ENCODE peak calls at places on chromosomes 12 and 14, in eight cellular contexts. One of them, this sample, is unnamed.

GRCh38 chr12:132078190-132078589 is 65.9 kb downstream of the DDX51 start:
- DNase-seq in CD4-positive, alpha-beta T cell: no peak
- DNase-seq in CD8-positive, alpha-beta memory T cell: no peak
- DNase-seq in sigmoid colon: no peak
- DNase-seq in epithelial cell of prostate: no peak
- DNase-seq in RWPE1: peak; percentile 38
- DNase-seq in pancreas: no peak
- DNase-seq in cardiac muscle cell: peak; percentile 93
- DNase-seq in this sample: no peak

GRCh38 chr14:54947230-54947629 is 44.6 kb upstream of the GCH1 start:
- DNase-seq in CD4-positive, alpha-beta T cell: no peak
- DNase-seq in CD8-positive, alpha-beta memory T cell: no peak
- DNase-seq in sigmoid colon: no peak
- DNase-seq in epithelial cell of prostate: no peak
- DNase-seq in RWPE1: no peak
- DNase-seq in pancreas: no peak
- DNase-seq in cardiac muscle cell: no peak
- DNase-seq in this sample: no peak

GRCh38 chr14:105181542-105182295 is 607 bp upstream of the NUDT14 start:
- DNase-seq in CD4-positive, alpha-beta T cell: no peak
- DNase-seq in CD8-positive, alpha-beta memory T cell: no peak
- DNase-seq in sigmoid colon: no peak
- DNase-seq in epithelial cell of prostate: no peak
- DNase-seq in RWPE1: no peak
- DNase-seq in pancreas: no peak
- DNase-seq in cardiac muscle cell: no peak
- DNase-seq in this sample: no peak

GRCh38 chr12:60997979-60998378 is 1262.2 kb upstream of the USP15 start:
- DNase-seq in CD4-positive, alpha-beta T cell: no peak
- DNase-seq in CD8-positive, alpha-beta memory T cell: no peak
- DNase-seq in sigmoid colon: no peak
- DNase-seq in epithelial cell of prostate: no peak
- DNase-seq in RWPE1: no peak
- DNase-seq in pancreas: no peak
- DNase-seq in cardiac muscle cell: no peak
- DNase-seq in this sample: no peak

GRCh38 chr12:6361834-6362233 is 13.5 kb downstream of the SCNN1A start:
- DNase-seq in CD4-positive, alpha-beta T cell: no peak
- DNase-seq in CD8-positive, alpha-beta memory T cell: no peak
- DNase-seq in sigmoid colon: no peak
- DNase-seq in epithelial cell of prostate: no peak
- DNase-seq in RWPE1: no peak
- DNase-seq in pancreas: no peak
- DNase-seq in cardiac muscle cell: no peak
- DNase-seq in this sample: peak; percentile 88

GRCh38 chr12:107091989-107092641 is 1.2 kb downstream of the CRY1 start:
- DNase-seq in CD4-positive, alpha-beta T cell: no peak
- DNase-seq in CD8-positive, alpha-beta memory T cell: peak; percentile 52
- DNase-seq in sigmoid colon: no peak
- DNase-seq in epithelial cell of prostate: peak; percentile 76
- DNase-seq in RWPE1: peak; percentile 74
- DNase-seq in pancreas: no peak
- DNase-seq in cardiac muscle cell: peak; percentile 96
- DNase-seq in this sample: no peak

GRCh38 chr12:93245543-93245942 is 132.2 kb upstream of the NUDT4 start:
- DNase-seq in CD4-positive, alpha-beta T cell: no peak
- DNase-seq in CD8-positive, alpha-beta memory T cell: peak; percentile 68
- DNase-seq in sigmoid colon: no peak
- DNase-seq in epithelial cell of prostate: no peak
- DNase-seq in RWPE1: no peak
- DNase-seq in pancreas: no peak
- DNase-seq in cardiac muscle cell: no peak
- DNase-seq in this sample: no peak

GRCh38 chr14:60878536-60878935 is 102.3 kb downstream of the TRMT5 start:
- DNase-seq in CD4-positive, alpha-beta T cell: no peak
- DNase-seq in CD8-positive, alpha-beta memory T cell: no peak
- DNase-seq in sigmoid colon: no peak
- DNase-seq in epithelial cell of prostate: no peak
- DNase-seq in RWPE1: no peak
- DNase-seq in pancreas: no peak
- DNase-seq in cardiac muscle cell: peak; percentile 11
- DNase-seq in this sample: no peak

GRCh38 chr12:50589650-50590435 is 85.1 kb downstream of the DIP2B start:
- DNase-seq in CD4-positive, alpha-beta T cell: no peak
- DNase-seq in CD8-positive, alpha-beta memory T cell: peak; percentile 12
- DNase-seq in sigmoid colon: no peak
- DNase-seq in epithelial cell of prostate: peak; percentile 60
- DNase-seq in RWPE1: no peak
- DNase-seq in pancreas: no peak
- DNase-seq in cardiac muscle cell: peak; percentile 93
- DNase-seq in this sample: no peak

GRCh38 chr12:39772708-39773665 is 153.4 kb upstream of the ABCD2 start:
- DNase-seq in CD4-positive, alpha-beta T cell: no peak
- DNase-seq in CD8-positive, alpha-beta memory T cell: no peak
- DNase-seq in sigmoid colon: no peak
- DNase-seq in epithelial cell of prostate: no peak
- DNase-seq in RWPE1: no peak
- DNase-seq in pancreas: no peak
- DNase-seq in cardiac muscle cell: peak; percentile 18
- DNase-seq in this sample: no peak

GRCh38 chr14:85190251-85190650 is 339.7 kb upstream of the FLRT2 start:
- DNase-seq in CD4-positive, alpha-beta T cell: no peak
- DNase-seq in CD8-positive, alpha-beta memory T cell: no peak
- DNase-seq in sigmoid colon: no peak
- DNase-seq in epithelial cell of prostate: no peak
- DNase-seq in RWPE1: no peak
- DNase-seq in pancreas: no peak
- DNase-seq in cardiac muscle cell: no peak
- DNase-seq in this sample: no peak

GRCh38 chr12:88793091-88793490 is 212.8 kb upstream of the KITLG start:
- DNase-seq in CD4-positive, alpha-beta T cell: no peak
- DNase-seq in CD8-positive, alpha-beta memory T cell: no peak
- DNase-seq in sigmoid colon: no peak
- DNase-seq in epithelial cell of prostate: no peak
- DNase-seq in RWPE1: no peak
- DNase-seq in pancreas: no peak
- DNase-seq in cardiac muscle cell: no peak
- DNase-seq in this sample: no peak

GRCh38 chr14:23186913-23187654 is 3.6 kb upstream of the SLC7A8 start:
- DNase-seq in CD4-positive, alpha-beta T cell: peak; percentile 6
- DNase-seq in CD8-positive, alpha-beta memory T cell: peak; percentile 41
- DNase-seq in sigmoid colon: no peak
- DNase-seq in epithelial cell of prostate: no peak
- DNase-seq in RWPE1: peak; percentile 65
- DNase-seq in pancreas: no peak
- DNase-seq in cardiac muscle cell: peak; percentile 86
- DNase-seq in this sample: no peak

GRCh38 chr12:29611906-29612305 is 114.4 kb upstream of the OVCH1 start:
- DNase-seq in CD4-positive, alpha-beta T cell: no peak
- DNase-seq in CD8-positive, alpha-beta memory T cell: no peak
- DNase-seq in sigmoid colon: no peak
- DNase-seq in epithelial cell of prostate: no peak
- DNase-seq in RWPE1: no peak
- DNase-seq in pancreas: no peak
- DNase-seq in cardiac muscle cell: peak; percentile 86
- DNase-seq in this sample: no peak

GRCh38 chr12:12198124-12198523 is 68.7 kb downstream of the LRP6 start:
- DNase-seq in CD4-positive, alpha-beta T cell: no peak
- DNase-seq in CD8-positive, alpha-beta memory T cell: no peak
- DNase-seq in sigmoid colon: no peak
- DNase-seq in epithelial cell of prostate: no peak
- DNase-seq in RWPE1: no peak
- DNase-seq in pancreas: no peak
- DNase-seq in cardiac muscle cell: no peak
- DNase-seq in this sample: no peak

GRCh38 chr12:109729837-109730200 is 16.2 kb downstream of the FAM222A start:
- DNase-seq in CD4-positive, alpha-beta T cell: no peak
- DNase-seq in CD8-positive, alpha-beta memory T cell: no peak
- DNase-seq in sigmoid colon: peak; percentile 52
- DNase-seq in epithelial cell of prostate: no peak
- DNase-seq in RWPE1: no peak
- DNase-seq in pancreas: peak; percentile 42
- DNase-seq in cardiac muscle cell: no peak
- DNase-seq in this sample: no peak

GRCh38 chr12:109727039-109727723 is 13.6 kb downstream of the FAM222A start:
- DNase-seq in CD4-positive, alpha-beta T cell: no peak
- DNase-seq in CD8-positive, alpha-beta memory T cell: no peak
- DNase-seq in sigmoid colon: peak; percentile 73
- DNase-seq in epithelial cell of prostate: no peak
- DNase-seq in RWPE1: no peak
- DNase-seq in pancreas: peak; percentile 84
- DNase-seq in cardiac muscle cell: no peak
- DNase-seq in this sample: no peak

GRCh38 chr12:109726511-109727038 is 12.9 kb downstream of the FAM222A start:
- DNase-seq in CD4-positive, alpha-beta T cell: no peak
- DNase-seq in CD8-positive, alpha-beta memory T cell: no peak
- DNase-seq in sigmoid colon: peak; percentile 63
- DNase-seq in epithelial cell of prostate: no peak
- DNase-seq in RWPE1: no peak
- DNase-seq in pancreas: peak; percentile 72
- DNase-seq in cardiac muscle cell: no peak
- DNase-seq in this sample: no peak

GRCh38 chr12:109728921-109729836 is 15.6 kb downstream of the FAM222A start:
- DNase-seq in CD4-positive, alpha-beta T cell: no peak
- DNase-seq in CD8-positive, alpha-beta memory T cell: no peak
- DNase-seq in sigmoid colon: peak; percentile 59
- DNase-seq in epithelial cell of prostate: no peak
- DNase-seq in RWPE1: no peak
- DNase-seq in pancreas: peak; percentile 35
- DNase-seq in cardiac muscle cell: no peak
- DNase-seq in this sample: no peak

GRCh38 chr12:109727746-109728726 is 14.4 kb downstream of the FAM222A start:
- DNase-seq in CD4-positive, alpha-beta T cell: no peak
- DNase-seq in CD8-positive, alpha-beta memory T cell: no peak
- DNase-seq in sigmoid colon: peak; percentile 36
- DNase-seq in epithelial cell of prostate: no peak
- DNase-seq in RWPE1: no peak
- DNase-seq in pancreas: peak; percentile 28
- DNase-seq in cardiac muscle cell: no peak
- DNase-seq in this sample: no peak
- H3K27ac ChIP-seq in CD4-positive, alpha-beta T cell: no peak overlapping the region
- H3K27ac ChIP-seq in CD8-positive, alpha-beta memory T cell: no peak overlapping the region
- H3K27ac ChIP-seq in sigmoid colon: peak overlapping the region; percentile 62
- H3K27ac ChIP-seq in epithelial cell of prostate: no peak overlapping the region
- H3K27ac ChIP-seq in RWPE1: no peak overlapping the region
- H3K27ac ChIP-seq in pancreas: peak overlapping the region; percentile 76
- H3K27ac ChIP-seq in cardiac muscle cell: no peak overlapping the region
- H3K27ac ChIP-seq in this sample: peak overlapping the region; percentile 31

GRCh38 chr12:46209165-46209564 is 59.7 kb downstream of the SLC38A1 start:
- DNase-seq in CD4-positive, alpha-beta T cell: no peak
- DNase-seq in CD8-positive, alpha-beta memory T cell: peak; percentile 32
- DNase-seq in sigmoid colon: no peak
- DNase-seq in epithelial cell of prostate: no peak
- DNase-seq in RWPE1: no peak
- DNase-seq in pancreas: no peak
- DNase-seq in cardiac muscle cell: no peak
- DNase-seq in this sample: no peak
- H3K27ac ChIP-seq in CD4-positive, alpha-beta T cell: peak overlapping the region; percentile 82
- H3K27ac ChIP-seq in CD8-positive, alpha-beta memory T cell: no peak overlapping the region
- H3K27ac ChIP-seq in sigmoid colon: peak overlapping the region; percentile 79
- H3K27ac ChIP-seq in epithelial cell of prostate: peak overlapping the region; percentile 46
- H3K27ac ChIP-seq in RWPE1: no peak overlapping the region
- H3K27ac ChIP-seq in pancreas: peak overlapping the region; percentile 74
- H3K27ac ChIP-seq in cardiac muscle cell: no peak overlapping the region
- H3K27ac ChIP-seq in this sample: no peak overlapping the region

GRCh38 chr14:65002586-65003210 is 16.0 kb downstream of the FNTB start:
- DNase-seq in CD4-positive, alpha-beta T cell: no peak
- DNase-seq in CD8-positive, alpha-beta memory T cell: no peak
- DNase-seq in sigmoid colon: no peak
- DNase-seq in epithelial cell of prostate: no peak
- DNase-seq in RWPE1: no peak
- DNase-seq in pancreas: no peak
- DNase-seq in cardiac muscle cell: peak; percentile 60
- DNase-seq in this sample: no peak

GRCh38 chr14:65003394-65003793 is 16.7 kb downstream of the FNTB start:
- DNase-seq in CD4-positive, alpha-beta T cell: no peak
- DNase-seq in CD8-positive, alpha-beta memory T cell: no peak
- DNase-seq in sigmoid colon: no peak
- DNase-seq in epithelial cell of prostate: no peak
- DNase-seq in RWPE1: no peak
- DNase-seq in pancreas: no peak
- DNase-seq in cardiac muscle cell: no peak
- DNase-seq in this sample: no peak

GRCh38 chr14:64998455-64998931 is 11.8 kb downstream of the FNTB start:
- DNase-seq in CD4-positive, alpha-beta T cell: no peak
- DNase-seq in CD8-positive, alpha-beta memory T cell: no peak
- DNase-seq in sigmoid colon: no peak
- DNase-seq in epithelial cell of prostate: peak; percentile 64
- DNase-seq in RWPE1: peak; percentile 41
- DNase-seq in pancreas: no peak
- DNase-seq in cardiac muscle cell: no peak
- DNase-seq in this sample: no peak

GRCh38 chr14:65001758-65002157 is 15.1 kb downstream of the FNTB start:
- DNase-seq in CD4-positive, alpha-beta T cell: no peak
- DNase-seq in CD8-positive, alpha-beta memory T cell: no peak
- DNase-seq in sigmoid colon: no peak
- DNase-seq in epithelial cell of prostate: no peak
- DNase-seq in RWPE1: no peak
- DNase-seq in pancreas: no peak
- DNase-seq in cardiac muscle cell: no peak
- DNase-seq in this sample: no peak

DNA sequence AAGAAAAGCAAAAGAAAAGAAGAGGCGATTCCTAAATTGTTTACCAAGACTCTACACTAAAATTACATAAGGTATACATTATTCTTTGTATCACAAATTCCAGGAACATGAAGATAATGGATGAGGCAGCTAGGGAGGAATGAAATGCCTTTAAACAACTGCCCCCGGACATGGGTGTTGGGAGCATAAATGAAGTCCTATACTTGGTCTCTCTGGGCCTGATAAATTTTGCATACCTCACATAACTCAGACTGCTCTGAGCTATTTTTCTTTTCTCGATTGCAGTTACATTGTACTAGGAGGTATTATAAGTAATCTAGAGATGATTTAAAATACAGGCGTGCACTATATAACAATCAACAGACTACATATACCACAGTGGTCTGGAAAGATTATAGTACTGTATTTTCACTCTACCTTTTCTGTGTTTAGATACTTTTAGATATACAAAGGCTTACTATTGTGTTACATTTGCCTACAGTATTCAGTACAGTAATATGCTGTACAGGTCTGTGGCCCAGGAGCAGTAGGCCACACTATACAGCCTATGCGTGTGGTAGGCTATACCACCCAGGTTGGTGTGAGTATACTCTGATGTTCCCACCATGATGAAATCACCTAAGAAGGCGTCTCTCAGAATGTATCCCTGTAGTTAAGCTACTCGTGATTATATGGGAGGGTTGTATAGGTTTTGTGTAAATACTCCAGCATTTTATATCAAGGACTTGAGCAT is 14.3 kb downstream of the FNTB start:
- DNase-seq in CD4-positive, alpha-beta T cell: no peak
- DNase-seq in CD8-positive, alpha-beta memory T cell: no peak
- DNase-seq in sigmoid colon: no peak
- DNase-seq in epithelial cell of prostate: no peak
- DNase-seq in RWPE1: no peak
- DNase-seq in pancreas: no peak
- DNase-seq in cardiac muscle cell: peak; percentile 72
- DNase-seq in this sample: no peak
- H3K27ac ChIP-seq in CD4-positive, alpha-beta T cell: no peak overlapping the region
- H3K27ac ChIP-seq in CD8-positive, alpha-beta memory T cell: no peak overlapping the region
- H3K27ac ChIP-seq in sigmoid colon: no peak overlapping the region
- H3K27ac ChIP-seq in epithelial cell of prostate: no peak overlapping the region
- H3K27ac ChIP-seq in RWPE1: no peak overlapping the region
- H3K27ac ChIP-seq in pancreas: no peak overlapping the region
- H3K27ac ChIP-seq in cardiac muscle cell: peak overlapping the region; percentile 67
- H3K27ac ChIP-seq in this sample: no peak overlapping the region

GRCh38 chr14:72907327-72907826 is 13.5 kb upstream of the DPF3 start:
- DNase-seq in CD4-positive, alpha-beta T cell: no peak
- DNase-seq in CD8-positive, alpha-beta memory T cell: no peak
- DNase-seq in sigmoid colon: no peak
- DNase-seq in epithelial cell of prostate: no peak
- DNase-seq in RWPE1: no peak
- DNase-seq in pancreas: no peak
- DNase-seq in cardiac muscle cell: peak; percentile 49
- DNase-seq in this sample: peak; percentile 41
- H3K27ac ChIP-seq in CD4-positive, alpha-beta T cell: no peak overlapping the region
- H3K27ac ChIP-seq in CD8-positive, alpha-beta memory T cell: no peak overlapping the region
- H3K27ac ChIP-seq in sigmoid colon: no peak overlapping the region
- H3K27ac ChIP-seq in epithelial cell of prostate: no peak overlapping the region
- H3K27ac ChIP-seq in RWPE1: no peak overlapping the region
- H3K27ac ChIP-seq in pancreas: no peak overlapping the region
- H3K27ac ChIP-seq in cardiac muscle cell: peak overlapping the region; percentile 74
- H3K27ac ChIP-seq in this sample: no peak overlapping the region

This sample was measured in coronary artery.